ENCODE peak calls at places on chromosomes 6 and 20, in four cellular contexts. W is omental fat pad, J is cardiac muscle cell, A is NCI-H2081. L is an unnamed sample.

GRCh38 chr20:24148372-24148771 is 159.8 kb upstream of the GGTLC1 start:
- DNase-seq in W (no peak), J (no peak), A (no peak), L (no peak)

GRCh38 chr20:33262658-33263065 is 20.4 kb upstream of the BPIFB1 start:
- DNase-seq in W (no peak), J (peak), A (peak), L (peak)

GRCh38 chr6:45132683-45133294 is 195.3 kb upstream of the RUNX2 start:
- DNase-seq in W (no peak), J (no peak), A (no peak), L (no peak)

GRCh38 chr6:109445382-109445781 is 4.9 kb downstream of the SMPD2 start:
- DNase-seq in W (no peak), J (no peak), A (no peak), L (no peak)

GRCh38 chr6:147974376-147974775 is 368.3 kb upstream of the SASH1 start:
- DNase-seq in W (no peak), J (no peak), A (no peak), L (no peak)

GRCh38 chr6:99232003-99232402 is 117.5 kb downstream of the FAXC start:
- DNase-seq in W (no peak), J (no peak), A (no peak), L (no peak)

GRCh38 chr6:18034798-18035202 is 47.4 kb upstream of the KIF13A start:
- DNase-seq in W (no peak), J (no peak), A (no peak), L (no peak)

GRCh38 chr6:116363759-116364158 is 7.0 kb upstream of the DSE start:
- DNase-seq in W (no peak), J (no peak), A (no peak), L (no peak)

GRCh38 chr6:39920147-39920546 is 14.1 kb downstream of the MOCS1 start:
- DNase-seq in W (no peak), J (no peak), A (no peak), L (no peak)

GRCh38 chr6:21023210-21023609 is 489.0 kb downstream of the CDKAL1 start:
- DNase-seq in W (no peak), J (no peak), A (no peak), L (no peak)

GRCh38 chr6:159089909-159090308 is 45.1 kb upstream of the TAGAP start:
- DNase-seq in W (no peak), J (no peak), A (no peak), L (no peak)

GRCh38 chr20:56861590-56861989 is 232.5 kb downstream of the TFAP2C start:
- DNase-seq in W (no peak), J (no peak), A (no peak), L (no peak)

GRCh38 chr6:7264041-7264440 is 49.0 kb downstream of the SSR1 start:
- DNase-seq in W (no peak), J (no peak), A (no peak), L (no peak)

GRCh38 chr6:136985502-136985901 is 59.3 kb downstream of the IL20RA start:
- DNase-seq in W (no peak), J (no peak), A (no peak), L (no peak)

GRCh38 chr20:32524871-32525501 is 60.1 kb downstream of the NOL4L start:
- DNase-seq in W (no peak), J (no peak), A (peak), L (no peak)

GRCh38 chr20:50283922-50284810 is 93.5 kb downstream of the CEBPB start:
- DNase-seq in W (no peak), J (no peak), A (no peak), L (no peak)

GRCh38 chr6:132132420-132132819 is 181.2 kb upstream of the CCN2 start:
- DNase-seq in W (no peak), J (peak), A (no peak), L (no peak)

GRCh38 chr6:165692106-165692653 is 29.1 kb upstream of the PDE10A start:
- DNase-seq in W (no peak), J (no peak), A (no peak), L (no peak)

GRCh38 chr20:50728981-50729874 is 2.2 kb upstream of the PARD6B start:
- DNase-seq in W (no peak), J (no peak), A (no peak), L (no peak)

GRCh38 chr20:25042531-25043498 is 15.1 kb downstream of the ACSS1 start:
- DNase-seq in W (no peak), J (no peak), A (no peak), L (peak)

GRCh38 chr20:62691485-62691884 is 17.2 kb upstream of the NTSR1 start:
- DNase-seq in W (no peak), J (no peak), A (no peak), L (no peak)

GRCh38 chr6:42141603-42142117 is 760 bp downstream of the C6orf132 start:
- DNase-seq in W (no peak), J (no peak), A (no peak), L (no peak)

GRCh38 chr6:148745926-148746325 is 904 bp upstream of the UST start:
- DNase-seq in W (no peak), J (peak), A (no peak), L (no peak)

GRCh38 chr6:107704377-107705013 is 119.6 kb downstream of the SCML4 start:
- DNase-seq in W (no peak), J (peak), A (peak), L (peak)

GRCh38 chr20:44701116-44701865 is 13.9 kb upstream of the CCN5 start:
- DNase-seq in W (no peak), J (peak), A (no peak), L (no peak)

GRCh38 chr6:161918154-161918553 is 644.3 kb upstream of the AGPAT4 start:
- DNase-seq in W (no peak), J (no peak), A (no peak), L (no peak)

GRCh38 chr6:147099974-147100373 is 104.2 kb upstream of the STXBP5 start:
- DNase-seq in W (no peak), J (no peak), A (no peak), L (no peak)